ENCODE peak calls at places on chromosomes 1 and 21, in five cellular contexts. One of them, this sample, is unnamed.

GRCh38 chr1:180269848-180270766 is 40.0 kb downstream of the LHX4 start:
- DNase-seq in tibial nerve: no peak
- DNase-seq in lung: no peak
- DNase-seq in AG10803: no peak
- DNase-seq in right lobe of liver: no peak
- DNase-seq in this sample: no peak

GRCh38 chr1:230250676-230251075 is 175.5 kb downstream of the PGBD5 start:
- DNase-seq in AG10803: no peak
- DNase-seq in right lobe of liver: no peak
- DNase-seq in tibial nerve: no peak
- DNase-seq in lung: no peak
- DNase-seq in this sample: no peak

GRCh38 chr21:28833181-28833580 is 159.5 kb downstream of the LTN1 start:
- DNase-seq in tibial nerve: no peak
- DNase-seq in right lobe of liver: no peak
- DNase-seq in lung: no peak
- DNase-seq in AG10803: peak
- DNase-seq in this sample: peak

GRCh38 chr1:78726686-78727085 is 77.1 kb downstream of the IFI44 start:
- DNase-seq in tibial nerve: no peak
- DNase-seq in lung: no peak
- DNase-seq in right lobe of liver: no peak
- DNase-seq in AG10803: peak
- DNase-seq in this sample: no peak

GRCh38 chr1:246492611-246493245 is 14.4 kb downstream of the SMYD3 start:
- DNase-seq in AG10803: peak
- DNase-seq in tibial nerve: peak
- DNase-seq in lung: peak
- DNase-seq in right lobe of liver: peak
- DNase-seq in this sample: peak

GRCh38 chr1:150259758-150260669 is 2.4 kb downstream of the CA14 start:
- DNase-seq in tibial nerve: no peak
- DNase-seq in lung: peak
- DNase-seq in AG10803: no peak
- DNase-seq in right lobe of liver: peak
- DNase-seq in this sample: peak

GRCh38 chr1:165854101-165854845 is 26.9 kb downstream of the UCK2 start:
- DNase-seq in right lobe of liver: no peak
- DNase-seq in AG10803: peak
- DNase-seq in tibial nerve: no peak
- DNase-seq in lung: no peak
- DNase-seq in this sample: peak

GRCh38 chr21:46518983-46519583 is 60.4 kb downstream of the DIP2A start:
- DNase-seq in tibial nerve: no peak
- DNase-seq in AG10803: no peak
- DNase-seq in lung: no peak
- DNase-seq in right lobe of liver: no peak
- DNase-seq in this sample: no peak

GRCh38 chr1:201737350-201738060 is 91.5 kb upstream of the IPO9 start:
- DNase-seq in tibial nerve: no peak
- DNase-seq in right lobe of liver: no peak
- DNase-seq in AG10803: peak
- DNase-seq in lung: no peak
- DNase-seq in this sample: no peak

GRCh38 chr21:44456915-44457736 is 1.8 kb downstream of the LRRC3 start:
- DNase-seq in tibial nerve: no peak
- DNase-seq in AG10803: no peak
- DNase-seq in lung: no peak
- DNase-seq in right lobe of liver: peak
- DNase-seq in this sample: no peak

GRCh38 chr1:182850319-182850718 is 11.2 kb downstream of the DHX9 start:
- DNase-seq in tibial nerve: no peak
- DNase-seq in lung: no peak
- DNase-seq in right lobe of liver: no peak
- DNase-seq in AG10803: no peak
- DNase-seq in this sample: no peak

GRCh38 chr1:195026792-195027191 is 1581.4 kb downstream of the KCNT2 start:
- DNase-seq in right lobe of liver: no peak
- DNase-seq in tibial nerve: no peak
- DNase-seq in AG10803: no peak
- DNase-seq in lung: no peak
- DNase-seq in this sample: no peak

GRCh38 chr1:61253059-61253735 is 170.8 kb downstream of the NFIA start:
- DNase-seq in AG10803: peak
- DNase-seq in right lobe of liver: peak
- DNase-seq in lung: peak
- DNase-seq in tibial nerve: peak
- DNase-seq in this sample: peak

GRCh38 chr1:216566809-216567208 is 143.6 kb upstream of the USH2A start:
- DNase-seq in lung: no peak
- DNase-seq in tibial nerve: no peak
- DNase-seq in AG10803: peak
- DNase-seq in right lobe of liver: no peak
- DNase-seq in this sample: no peak

GRCh38 chr1:64343105-64343960 is 126.6 kb upstream of the CACHD1 start:
- DNase-seq in lung: no peak
- DNase-seq in tibial nerve: no peak
- DNase-seq in AG10803: peak
- DNase-seq in right lobe of liver: no peak
- DNase-seq in this sample: peak

GRCh38 chr1:53769780-53770179 is 30.8 kb upstream of the GLIS1 start:
- DNase-seq in right lobe of liver: no peak
- DNase-seq in lung: no peak
- DNase-seq in AG10803: peak
- DNase-seq in tibial nerve: no peak
- DNase-seq in this sample: no peak

GRCh38 chr1:219958875-219959417 is 30.6 kb upstream of the SLC30A10 start:
- DNase-seq in right lobe of liver: no peak
- DNase-seq in tibial nerve: no peak
- DNase-seq in AG10803: no peak
- DNase-seq in lung: no peak
- DNase-seq in this sample: no peak

GRCh38 chr1:90964444-90965035 is 57.3 kb downstream of the ZNF644 start:
- DNase-seq in tibial nerve: no peak
- DNase-seq in right lobe of liver: no peak
- DNase-seq in AG10803: peak
- DNase-seq in lung: no peak
- DNase-seq in this sample: no peak

GRCh38 chr1:16420719-16421118 is 16.5 kb downstream of the SPATA21 start:
- DNase-seq in AG10803: no peak
- DNase-seq in lung: no peak
- DNase-seq in tibial nerve: no peak
- DNase-seq in right lobe of liver: no peak
- DNase-seq in this sample: no peak

GRCh38 chr1:215166886-215167285 is 84.3 kb downstream of the KCNK2 start:
- DNase-seq in AG10803: no peak
- DNase-seq in right lobe of liver: no peak
- DNase-seq in tibial nerve: no peak
- DNase-seq in lung: no peak
- DNase-seq in this sample: no peak

GRCh38 chr21:42263591-42264131 is 44.7 kb downstream of the ABCG1 start:
- DNase-seq in tibial nerve: no peak
- DNase-seq in AG10803: no peak
- DNase-seq in right lobe of liver: peak
- DNase-seq in lung: peak
- DNase-seq in this sample: no peak

GRCh38 chr1:53015508-53015860 is 46.5 kb upstream of the PODN start:
- DNase-seq in AG10803: no peak
- DNase-seq in right lobe of liver: no peak
- DNase-seq in tibial nerve: no peak
- DNase-seq in lung: no peak
- DNase-seq in this sample: no peak

GRCh38 chr1:10399487-10399917 is 638 bp downstream of the PGD start:
- DNase-seq in tibial nerve: no peak
- DNase-seq in right lobe of liver: peak
- DNase-seq in lung: no peak
- DNase-seq in AG10803: peak
- DNase-seq in this sample: no peak

GRCh38 chr1:230191839-230192238 is 124.8 kb downstream of the GALNT2 start:
- DNase-seq in lung: no peak
- DNase-seq in right lobe of liver: no peak
- DNase-seq in tibial nerve: no peak
- DNase-seq in AG10803: no peak
- DNase-seq in this sample: no peak

GRCh38 chr1:145858238-145858936 is 494 bp downstream of the PIAS3 start:
- DNase-seq in AG10803: peak
- DNase-seq in right lobe of liver: peak
- DNase-seq in lung: peak
- DNase-seq in tibial nerve: peak
- DNase-seq in this sample: peak

GRCh38 chr21:44932366-44933181 is 7.3 kb upstream of the SLX9 start:
- DNase-seq in right lobe of liver: peak
- DNase-seq in tibial nerve: no peak
- DNase-seq in AG10803: peak
- DNase-seq in lung: no peak
- DNase-seq in this sample: no peak

GRCh38 chr1:218315638-218316037 is 29.5 kb upstream of the TGFB2 start:
- DNase-seq in right lobe of liver: no peak
- DNase-seq in tibial nerve: no peak
- DNase-seq in lung: no peak
- DNase-seq in AG10803: no peak
- DNase-seq in this sample: no peak

GRCh38 chr1:78146137-78146822 is 100.5 kb downstream of the GIPC2 start:
- DNase-seq in lung: no peak
- DNase-seq in right lobe of liver: no peak
- DNase-seq in AG10803: peak
- DNase-seq in tibial nerve: no peak
- DNase-seq in this sample: no peak

GRCh38 chr1:236716160-236716559 is 29.9 kb downstream of the ACTN2 start:
- DNase-seq in AG10803: no peak
- DNase-seq in tibial nerve: no peak
- DNase-seq in lung: no peak
- DNase-seq in right lobe of liver: no peak
- DNase-seq in this sample: no peak

GRCh38 chr1:88780485-88780884 is 96.4 kb downstream of the PKN2 start:
- DNase-seq in right lobe of liver: no peak
- DNase-seq in tibial nerve: no peak
- DNase-seq in lung: no peak
- DNase-seq in AG10803: no peak
- DNase-seq in this sample: no peak

DNA sequence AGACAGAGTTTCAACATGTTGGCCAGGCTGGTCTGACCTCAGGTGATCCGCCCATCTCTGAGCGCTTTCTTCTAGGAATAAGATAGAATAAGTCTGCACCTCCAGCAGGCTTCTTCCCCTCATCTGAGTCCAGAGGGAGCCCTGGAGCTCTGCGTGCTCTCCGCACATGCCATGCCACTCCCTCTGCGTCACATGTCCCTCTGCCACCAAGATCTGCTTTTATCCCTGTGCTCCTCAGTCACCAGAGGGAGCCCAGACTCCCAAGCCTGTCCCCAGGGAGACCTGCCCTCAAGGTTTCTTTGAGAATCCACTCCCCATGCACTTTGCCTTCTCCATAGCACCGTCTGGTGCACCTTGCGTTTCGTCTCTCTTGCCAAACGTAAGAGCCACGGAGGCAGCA is 213.0 kb downstream of the CAMTA1 start:
- DNase-seq in tibial nerve: no peak
- DNase-seq in right lobe of liver: no peak
- DNase-seq in lung: no peak
- DNase-seq in AG10803: no peak
- DNase-seq in this sample: no peak
- TF ChIP-seq CTCF in tibial nerve: no peak
- TF ChIP-seq CTCF in right lobe of liver: no peak
- TF ChIP-seq CTCF in lung: no peak
- TF ChIP-seq CTCF in AG10803: no peak
- TF ChIP-seq CTCF in this sample: no peak

GRCh38 chr1:41666991-41667631 is 182.6 kb upstream of the EDN2 start:
- DNase-seq in AG10803: peak
- DNase-seq in tibial nerve: no peak
- DNase-seq in lung: no peak
- DNase-seq in right lobe of liver: peak
- DNase-seq in this sample: peak
- H3K4me3 ChIP-seq in AG10803: no peak
- H3K4me3 ChIP-seq in tibial nerve: no peak
- H3K4me3 ChIP-seq in lung: no peak
- H3K4me3 ChIP-seq in right lobe of liver: no peak
- H3K4me3 ChIP-seq in this sample: no peak

DNA sequence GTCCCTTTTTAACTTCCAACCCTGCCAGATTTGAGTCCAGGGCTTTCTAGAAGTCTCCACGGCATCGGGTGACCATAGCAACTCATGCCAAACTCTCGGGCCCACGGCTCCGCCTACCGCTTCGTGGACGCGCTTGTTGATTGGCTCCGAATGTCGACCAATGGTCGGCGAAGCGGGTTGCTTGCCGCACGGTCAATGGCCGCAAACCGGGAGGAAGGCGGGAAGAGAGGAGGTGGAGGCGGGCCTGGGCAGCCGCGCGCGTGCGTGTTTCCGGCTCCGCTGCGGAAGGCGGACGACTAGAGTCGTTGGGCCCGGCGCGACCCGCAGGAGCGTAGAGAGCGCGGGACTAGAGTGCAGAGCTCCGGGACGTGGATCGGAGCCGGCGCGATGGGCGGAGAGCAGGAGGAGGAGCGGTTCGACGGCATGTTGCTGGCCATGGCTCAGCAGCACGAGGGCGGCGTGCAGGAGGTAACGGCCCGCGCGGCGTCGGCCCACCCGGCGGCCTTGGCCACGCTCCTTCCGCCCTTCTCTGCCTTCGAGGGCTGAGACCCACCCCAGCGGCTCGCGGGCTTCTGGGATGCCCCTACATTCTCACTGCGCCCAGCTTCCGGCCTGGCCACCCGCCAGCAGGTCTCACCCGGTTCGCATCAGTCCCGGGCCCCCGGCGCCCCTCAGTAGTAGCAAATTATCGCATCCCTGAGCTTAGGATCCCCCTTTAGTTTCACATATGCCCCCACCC is at the start of gene NUDC:
- DNase-seq in AG10803: peak
- DNase-seq in right lobe of liver: peak
- DNase-seq in tibial nerve: peak
- DNase-seq in lung: peak
- DNase-seq in this sample: peak
- TF ChIP-seq CTCF in AG10803: no peak
- TF ChIP-seq CTCF in right lobe of liver: no peak
- TF ChIP-seq CTCF in tibial nerve: no peak
- TF ChIP-seq CTCF in lung: no peak
- TF ChIP-seq CTCF in this sample: no peak

GRCh38 chr1:153629343-153629665 is 1.1 kb downstream of the S100A1 start:
- DNase-seq in lung: no peak
- DNase-seq in AG10803: no peak
- DNase-seq in tibial nerve: no peak
- DNase-seq in right lobe of liver: peak
- DNase-seq in this sample: no peak
- H3K4me3 ChIP-seq in lung: no peak
- H3K4me3 ChIP-seq in AG10803: no peak
- H3K4me3 ChIP-seq in tibial nerve: no peak
- H3K4me3 ChIP-seq in right lobe of liver: no peak
- H3K4me3 ChIP-seq in this sample: no peak